ENCODE peak calls at places on chromosomes 16 and 17, in eight cellular contexts. One of them, this sample, is unnamed.

GRCh38 chr17:45732926-45733505 is 51.1 kb upstream of the CRHR1 start:
- DNase-seq in BJ: no peak
- DNase-seq in activated B cell treated with CpG ODN at 0.5 μM for 24 hours: no peak
- DNase-seq in left ventricle myocardium inferior: no peak
- DNase-seq in fibroblast of lung: no peak
- DNase-seq in AG04449: no peak
- DNase-seq in fibroblast of pulmonary artery: no peak
- DNase-seq in GM23338: no peak
- DNase-seq in this sample: no peak

GRCh38 chr17:4948997-4949320 is 629 bp upstream of the PFN1 start:
- DNase-seq in AG04449: peak; percentile 38
- DNase-seq in activated B cell treated with CpG ODN at 0.5 μM for 24 hours: peak; percentile 74
- DNase-seq in left ventricle myocardium inferior: peak; percentile 87
- DNase-seq in fibroblast of lung: peak; percentile 89
- DNase-seq in BJ: peak; percentile 60
- DNase-seq in GM23338: peak; percentile 88
- DNase-seq in fibroblast of pulmonary artery: peak; percentile 89
- DNase-seq in this sample: peak; percentile 60

GRCh38 chr17:37710344-37710886 is 34.4 kb downstream of the HNF1B start:
- DNase-seq in activated B cell treated with CpG ODN at 0.5 μM for 24 hours: no peak
- DNase-seq in AG04449: no peak
- DNase-seq in BJ: no peak
- DNase-seq in left ventricle myocardium inferior: no peak
- DNase-seq in fibroblast of lung: peak; percentile 15
- DNase-seq in GM23338: peak; percentile 95
- DNase-seq in fibroblast of pulmonary artery: peak; percentile 77
- DNase-seq in this sample: peak; percentile 73

GRCh38 chr16:66274335-66275110 is 92.0 kb upstream of the CDH5 start:
- DNase-seq in BJ: no peak
- DNase-seq in activated B cell treated with CpG ODN at 0.5 μM for 24 hours: no peak
- DNase-seq in left ventricle myocardium inferior: no peak
- DNase-seq in AG04449: no peak
- DNase-seq in fibroblast of pulmonary artery: peak; percentile 71
- DNase-seq in GM23338: no peak
- DNase-seq in fibroblast of lung: peak; percentile 67
- DNase-seq in this sample: no peak

GRCh38 chr17:74274703-74275340 is 788 bp downstream of the DNAI2 start:
- DNase-seq in activated B cell treated with CpG ODN at 0.5 μM for 24 hours: no peak
- DNase-seq in GM23338: no peak
- DNase-seq in fibroblast of pulmonary artery: no peak
- DNase-seq in BJ: no peak
- DNase-seq in left ventricle myocardium inferior: no peak
- DNase-seq in AG04449: no peak
- DNase-seq in fibroblast of lung: no peak
- DNase-seq in this sample: no peak

GRCh38 chr16:75486014-75486404 is 9.2 kb downstream of the CHST6 start:
- DNase-seq in AG04449: no peak
- DNase-seq in BJ: no peak
- DNase-seq in GM23338: no peak
- DNase-seq in fibroblast of lung: no peak
- DNase-seq in activated B cell treated with CpG ODN at 0.5 μM for 24 hours: no peak
- DNase-seq in left ventricle myocardium inferior: no peak
- DNase-seq in fibroblast of pulmonary artery: no peak
- DNase-seq in this sample: no peak

GRCh38 chr16:1887711-1888354 is 15.9 kb upstream of the MEIOB start:
- DNase-seq in AG04449: no peak
- DNase-seq in fibroblast of pulmonary artery: no peak
- DNase-seq in GM23338: no peak
- DNase-seq in activated B cell treated with CpG ODN at 0.5 μM for 24 hours: no peak
- DNase-seq in fibroblast of lung: no peak
- DNase-seq in left ventricle myocardium inferior: no peak
- DNase-seq in BJ: no peak
- DNase-seq in this sample: no peak

GRCh38 chr16:69057400-69058378 is 47.8 kb upstream of the HAS3 start:
- DNase-seq in BJ: peak; percentile 43
- DNase-seq in left ventricle myocardium inferior: no peak
- DNase-seq in fibroblast of lung: peak; percentile 80
- DNase-seq in AG04449: peak; percentile 69
- DNase-seq in activated B cell treated with CpG ODN at 0.5 μM for 24 hours: no peak
- DNase-seq in GM23338: no peak
- DNase-seq in fibroblast of pulmonary artery: peak; percentile 87
- DNase-seq in this sample: no peak

GRCh38 chr17:69417545-69418483 is 3.3 kb downstream of the MAP2K6 start:
- DNase-seq in GM23338: peak; percentile 35
- DNase-seq in left ventricle myocardium inferior: no peak
- DNase-seq in BJ: no peak
- DNase-seq in AG04449: no peak
- DNase-seq in fibroblast of pulmonary artery: no peak
- DNase-seq in activated B cell treated with CpG ODN at 0.5 μM for 24 hours: no peak
- DNase-seq in fibroblast of lung: no peak
- DNase-seq in this sample: no peak

GRCh38 chr16:84829168-84829965 is 9.6 kb downstream of the CRISPLD2 start:
- DNase-seq in left ventricle myocardium inferior: no peak
- DNase-seq in GM23338: no peak
- DNase-seq in AG04449: no peak
- DNase-seq in activated B cell treated with CpG ODN at 0.5 μM for 24 hours: no peak
- DNase-seq in fibroblast of pulmonary artery: peak; percentile 77
- DNase-seq in fibroblast of lung: peak; percentile 93
- DNase-seq in BJ: peak; percentile 70
- DNase-seq in this sample: no peak

GRCh38 chr17:56112086-56112485 is 41.2 kb upstream of the ANKFN1 start:
- DNase-seq in activated B cell treated with CpG ODN at 0.5 μM for 24 hours: no peak
- DNase-seq in fibroblast of pulmonary artery: peak; percentile 1
- DNase-seq in AG04449: peak; percentile 38
- DNase-seq in fibroblast of lung: peak; percentile 50
- DNase-seq in left ventricle myocardium inferior: no peak
- DNase-seq in BJ: peak; percentile 34
- DNase-seq in GM23338: no peak
- DNase-seq in this sample: no peak

GRCh38 chr17:6505425-6506142 is 50.8 kb downstream of the PITPNM3 start:
- DNase-seq in left ventricle myocardium inferior: no peak
- DNase-seq in AG04449: no peak
- DNase-seq in fibroblast of pulmonary artery: peak; percentile 76
- DNase-seq in fibroblast of lung: peak; percentile 17
- DNase-seq in activated B cell treated with CpG ODN at 0.5 μM for 24 hours: no peak
- DNase-seq in BJ: no peak
- DNase-seq in GM23338: no peak
- DNase-seq in this sample: no peak

GRCh38 chr17:46818319-46818928 is at the start of gene WNT3:
- DNase-seq in fibroblast of lung: no peak
- DNase-seq in fibroblast of pulmonary artery: no peak
- DNase-seq in activated B cell treated with CpG ODN at 0.5 μM for 24 hours: peak; percentile 51
- DNase-seq in BJ: no peak
- DNase-seq in AG04449: no peak
- DNase-seq in GM23338: peak; percentile 93
- DNase-seq in left ventricle myocardium inferior: no peak
- DNase-seq in this sample: no peak

GRCh38 chr17:58181796-58182195 is 10.7 kb upstream of the EPX start:
- DNase-seq in AG04449: no peak
- DNase-seq in BJ: no peak
- DNase-seq in activated B cell treated with CpG ODN at 0.5 μM for 24 hours: no peak
- DNase-seq in fibroblast of lung: no peak
- DNase-seq in GM23338: no peak
- DNase-seq in left ventricle myocardium inferior: no peak
- DNase-seq in fibroblast of pulmonary artery: no peak
- DNase-seq in this sample: no peak

GRCh38 chr17:79777166-79777843 is 643 bp upstream of the CBX2 start:
- DNase-seq in AG04449: no peak
- DNase-seq in left ventricle myocardium inferior: peak; percentile 68
- DNase-seq in BJ: no peak
- DNase-seq in fibroblast of lung: peak; percentile 67
- DNase-seq in activated B cell treated with CpG ODN at 0.5 μM for 24 hours: no peak
- DNase-seq in GM23338: peak; percentile 87
- DNase-seq in fibroblast of pulmonary artery: peak; percentile 53
- DNase-seq in this sample: peak; percentile 58

GRCh38 chr16:19474617-19475016 is 47.3 kb downstream of the GDE1 start:
- DNase-seq in fibroblast of lung: no peak
- DNase-seq in fibroblast of pulmonary artery: no peak
- DNase-seq in left ventricle myocardium inferior: no peak
- DNase-seq in GM23338: peak; percentile 9
- DNase-seq in AG04449: no peak
- DNase-seq in activated B cell treated with CpG ODN at 0.5 μM for 24 hours: no peak
- DNase-seq in BJ: no peak
- DNase-seq in this sample: no peak

GRCh38 chr16:56145369-56145768 is 45.9 kb upstream of the GNAO1 start:
- DNase-seq in BJ: no peak
- DNase-seq in AG04449: no peak
- DNase-seq in left ventricle myocardium inferior: no peak
- DNase-seq in GM23338: peak; percentile 33
- DNase-seq in fibroblast of pulmonary artery: no peak
- DNase-seq in activated B cell treated with CpG ODN at 0.5 μM for 24 hours: no peak
- DNase-seq in fibroblast of lung: no peak
- DNase-seq in this sample: no peak

GRCh38 chr17:13437966-13438779 is 163.6 kb downstream of the HS3ST3A1 start:
- DNase-seq in left ventricle myocardium inferior: no peak
- DNase-seq in activated B cell treated with CpG ODN at 0.5 μM for 24 hours: no peak
- DNase-seq in fibroblast of pulmonary artery: no peak
- DNase-seq in BJ: no peak
- DNase-seq in GM23338: no peak
- DNase-seq in AG04449: no peak
- DNase-seq in fibroblast of lung: peak; percentile 52
- DNase-seq in this sample: no peak

DNA sequence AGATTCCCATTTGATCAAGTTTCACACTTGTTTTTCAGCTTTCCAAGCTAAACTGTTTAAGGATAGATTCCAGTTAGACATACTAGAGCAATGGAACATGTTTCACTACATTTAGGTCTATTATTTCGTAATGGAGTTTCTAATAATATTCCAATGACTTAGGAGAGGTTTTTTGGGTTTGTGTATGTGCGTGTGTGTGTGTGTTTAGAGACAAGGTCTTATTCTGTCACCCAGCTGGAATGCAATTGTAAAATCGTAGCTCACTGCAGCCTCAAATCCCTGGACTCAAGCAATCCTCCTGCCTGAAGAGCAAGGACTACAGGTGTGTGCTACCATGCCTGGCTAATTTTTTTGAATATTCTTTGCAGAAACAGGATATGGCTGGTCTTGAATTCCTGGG is 426.3 kb downstream of the ZFHX3 start:
- DNase-seq in GM23338: no peak
- DNase-seq in activated B cell treated with CpG ODN at 0.5 μM for 24 hours: no peak
- DNase-seq in fibroblast of pulmonary artery: peak; percentile 10
- DNase-seq in fibroblast of lung: peak; percentile 35
- DNase-seq in AG04449: peak; percentile 12
- DNase-seq in BJ: no peak
- DNase-seq in left ventricle myocardium inferior: no peak
- DNase-seq in this sample: no peak
- TF ChIP-seq CTCF in GM23338: no peak
- TF ChIP-seq CTCF in activated B cell treated with CpG ODN at 0.5 μM for 24 hours: no peak
- TF ChIP-seq CTCF in fibroblast of pulmonary artery: no peak
- TF ChIP-seq CTCF in fibroblast of lung: no peak
- TF ChIP-seq CTCF in AG04449: no peak
- TF ChIP-seq CTCF in BJ: no peak
- TF ChIP-seq CTCF in left ventricle myocardium inferior: no peak
- TF ChIP-seq CTCF in this sample: no peak

GRCh38 chr16:12815361-12815760 is 11.7 kb upstream of the CPPED1 start:
- DNase-seq in AG04449: no peak
- DNase-seq in fibroblast of pulmonary artery: peak; percentile 27
- DNase-seq in fibroblast of lung: no peak
- DNase-seq in activated B cell treated with CpG ODN at 0.5 μM for 24 hours: no peak
- DNase-seq in left ventricle myocardium inferior: no peak
- DNase-seq in BJ: no peak
- DNase-seq in GM23338: no peak
- DNase-seq in this sample: no peak
- TF ChIP-seq CTCF in AG04449: no peak
- TF ChIP-seq CTCF in fibroblast of pulmonary artery: peak; percentile 23
- TF ChIP-seq CTCF in fibroblast of lung: no peak
- TF ChIP-seq CTCF in activated B cell treated with CpG ODN at 0.5 μM for 24 hours: no peak
- TF ChIP-seq CTCF in left ventricle myocardium inferior: peak; percentile 17
- TF ChIP-seq CTCF in BJ: peak; percentile 35
- TF ChIP-seq CTCF in GM23338: no peak
- TF ChIP-seq CTCF in this sample: no peak

DNA sequence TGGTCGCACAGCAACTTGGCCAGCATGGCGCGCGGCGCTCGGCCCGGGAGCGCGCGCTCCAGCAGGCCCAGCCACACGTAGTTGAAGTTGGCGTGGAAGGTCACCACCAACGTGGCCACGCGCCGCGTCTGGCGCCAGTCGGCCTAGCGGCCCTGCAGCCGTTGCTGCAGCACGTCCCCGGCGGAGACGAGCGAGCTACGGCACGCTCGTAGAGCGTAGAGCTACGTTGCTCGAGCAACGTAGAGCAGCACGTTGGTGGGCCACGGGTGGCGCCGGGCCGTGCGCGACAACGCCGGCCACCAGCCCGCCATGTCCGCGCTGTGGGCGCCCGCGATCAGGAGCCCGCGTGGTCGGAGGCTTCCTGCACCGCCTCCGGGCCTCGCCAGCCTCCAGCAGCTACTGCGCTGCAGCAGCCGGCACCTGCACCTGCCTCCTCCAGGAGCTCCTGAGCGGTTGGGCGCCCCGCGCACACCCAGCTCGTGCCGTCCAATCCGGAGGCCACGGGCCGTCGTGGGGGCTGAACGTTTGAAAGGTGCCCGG is 13.4 kb upstream of the SULT1A1 start:
- DNase-seq in fibroblast of lung: no peak
- DNase-seq in left ventricle myocardium inferior: peak; percentile 37
- DNase-seq in GM23338: peak; percentile 36
- DNase-seq in BJ: no peak
- DNase-seq in AG04449: no peak
- DNase-seq in fibroblast of pulmonary artery: no peak
- DNase-seq in activated B cell treated with CpG ODN at 0.5 μM for 24 hours: peak; percentile 42
- DNase-seq in this sample: no peak
- TF ChIP-seq CTCF in fibroblast of lung: no peak
- TF ChIP-seq CTCF in left ventricle myocardium inferior: no peak
- TF ChIP-seq CTCF in GM23338: no peak
- TF ChIP-seq CTCF in BJ: no peak
- TF ChIP-seq CTCF in AG04449: no peak
- TF ChIP-seq CTCF in fibroblast of pulmonary artery: no peak
- TF ChIP-seq CTCF in activated B cell treated with CpG ODN at 0.5 μM for 24 hours: no peak
- TF ChIP-seq CTCF in this sample: no peak

GRCh38 chr17:44110011-44110686 is 13.3 kb downstream of the HDAC5 start:
- DNase-seq in left ventricle myocardium inferior: no peak
- DNase-seq in GM23338: no peak
- DNase-seq in AG04449: no peak
- DNase-seq in activated B cell treated with CpG ODN at 0.5 μM for 24 hours: no peak
- DNase-seq in BJ: no peak
- DNase-seq in fibroblast of pulmonary artery: no peak
- DNase-seq in fibroblast of lung: no peak
- DNase-seq in this sample: no peak

GRCh38 chr17:44112284-44113280 is 10.9 kb downstream of the HDAC5 start:
- DNase-seq in fibroblast of lung: no peak
- DNase-seq in AG04449: no peak
- DNase-seq in activated B cell treated with CpG ODN at 0.5 μM for 24 hours: no peak
- DNase-seq in left ventricle myocardium inferior: peak; percentile 83
- DNase-seq in GM23338: no peak
- DNase-seq in fibroblast of pulmonary artery: no peak
- DNase-seq in BJ: no peak
- DNase-seq in this sample: no peak

GRCh38 chr17:44111777-44112176 is 11.7 kb downstream of the HDAC5 start:
- DNase-seq in fibroblast of pulmonary artery: no peak
- DNase-seq in BJ: no peak
- DNase-seq in AG04449: no peak
- DNase-seq in activated B cell treated with CpG ODN at 0.5 μM for 24 hours: no peak
- DNase-seq in fibroblast of lung: no peak
- DNase-seq in left ventricle myocardium inferior: no peak
- DNase-seq in GM23338: no peak
- DNase-seq in this sample: no peak

GRCh38 chr17:44109312-44109630 is 14.2 kb downstream of the HDAC5 start:
- DNase-seq in activated B cell treated with CpG ODN at 0.5 μM for 24 hours: no peak
- DNase-seq in BJ: no peak
- DNase-seq in fibroblast of lung: no peak
- DNase-seq in left ventricle myocardium inferior: no peak
- DNase-seq in AG04449: no peak
- DNase-seq in fibroblast of pulmonary artery: no peak
- DNase-seq in GM23338: no peak
- DNase-seq in this sample: no peak

GRCh38 chr17:44110823-44111633 is 12.4 kb downstream of the HDAC5 start:
- DNase-seq in fibroblast of lung: peak; percentile 94
- DNase-seq in BJ: peak; percentile 62
- DNase-seq in left ventricle myocardium inferior: peak; percentile 99
- DNase-seq in fibroblast of pulmonary artery: peak; percentile 91
- DNase-seq in AG04449: peak; percentile 63
- DNase-seq in GM23338: peak; percentile 95
- DNase-seq in activated B cell treated with CpG ODN at 0.5 μM for 24 hours: peak; percentile 55
- DNase-seq in this sample: no peak
- TF ChIP-seq CTCF in fibroblast of lung: no peak
- TF ChIP-seq CTCF in BJ: no peak
- TF ChIP-seq CTCF in left ventricle myocardium inferior: no peak
- TF ChIP-seq CTCF in fibroblast of pulmonary artery: no peak
- TF ChIP-seq CTCF in AG04449: peak; percentile 6
- TF ChIP-seq CTCF in GM23338: no peak
- TF ChIP-seq CTCF in activated B cell treated with CpG ODN at 0.5 μM for 24 hours: no peak
- TF ChIP-seq CTCF in this sample: no peak